ENCODE peak calls at places on chromosomes 2 and 18, in five cellular contexts. K is non-pigmented ciliary epithelial cell; W is fibroblast of the aortic adventitia; V is CD8-positive, alpha-beta T cell; T is GM10248. I is an unnamed sample.

GRCh38 chr2:19797871-19798270 is 103.9 kb downstream of the TTC32 start:
- DNase-seq in K (no peak), W (peak; percentile 48), V (no peak), T (no peak), I (no peak)

GRCh38 chr2:187129866-187130265 is 280.9 kb upstream of the ZSWIM2 start:
- DNase-seq in K (no peak), W (no peak), V (no peak), T (no peak), I (no peak)

GRCh38 chr18:62897153-62897552 is 181.8 kb downstream of the PHLPP1 start:
- DNase-seq in K (peak; percentile 41), W (peak; percentile 40), V (no peak), T (no peak), I (no peak)

GRCh38 chr2:235514627-235515363 is 21.0 kb downstream of the AGAP1 start:
- DNase-seq in K (no peak), W (no peak), V (no peak), T (no peak), I (no peak)

GRCh38 chr18:50632895-50633515 is 73.1 kb downstream of the MAPK4 start:
- DNase-seq in K (no peak), W (no peak), V (no peak), T (no peak), I (no peak)

GRCh38 chr2:111171337-111171930 is 50.7 kb downstream of the BCL2L11 start:
- DNase-seq in K (no peak), W (no peak), V (no peak), T (no peak), I (no peak)

GRCh38 chr2:232438951-232439757 is 16.8 kb upstream of the ALPI start:
- DNase-seq in K (no peak), W (peak; percentile 14), V (peak; percentile 47), T (no peak), I (no peak)

GRCh38 chr2:69589973-69590652 is 53.4 kb downstream of the AAK1 start:
- DNase-seq in K (peak; percentile 55), W (no peak), V (no peak), T (no peak), I (no peak)

GRCh38 chr2:64376926-64377325 is 77.0 kb upstream of the LGALSL start:
- DNase-seq in K (no peak), W (no peak), V (no peak), T (no peak), I (no peak)

GRCh38 chr18:74945774-74946545 is 263.0 kb downstream of the PTGR3 start:
- DNase-seq in K (no peak), W (no peak), V (no peak), T (no peak), I (no peak)

GRCh38 chr18:8982416-8983183 is 119.9 kb upstream of the NDUFV2 start:
- DNase-seq in K (peak; percentile 47), W (peak; percentile 56), V (no peak), T (no peak), I (peak; percentile 81)

GRCh38 chr2:237096911-237097310 is 11.2 kb downstream of the COPS8 start:
- DNase-seq in K (peak; percentile 43), W (peak; percentile 77), V (no peak), T (no peak), I (no peak)